ENCODE peak calls at places on chromosomes 6 and 20, in seven cellular contexts. P is effector CD4-positive, alpha-beta T cell; I is tibial artery; F is esophagus muscularis mucosa; Y is HuH-7; M is HFFc6; A is pancreas. R is an unnamed sample.

GRCh38 chr6:89986650-89987074 is 92.4 kb downstream of the GJA10 start:
- DNase-seq in P (no peak), F (no peak), A (no peak), Y (no peak), M (peak; percentile 10), I (no peak), R (peak; percentile 35)

GRCh38 chr6:138833819-138834539 is 38.1 kb downstream of the ECT2L start:
- DNase-seq in F (no peak), Y (no peak), P (no peak), A (no peak), M (no peak), I (no peak), R (no peak)

GRCh38 chr6:28393912-28394662 is 5.5 kb downstream of the ZSCAN12 start:
- DNase-seq in Y (peak; percentile 7), A (no peak), P (no peak), I (no peak), M (no peak), F (no peak), R (no peak)

GRCh38 chr6:108071736-108072276 is 2.7 kb downstream of the OSTM1 start:
- DNase-seq in M (no peak), Y (no peak), I (no peak), F (no peak), P (no peak), A (no peak), R (no peak)

GRCh38 chr20:13035399-13036173 is 26.8 kb downstream of the SPTLC3 start:
- DNase-seq in I (no peak), M (no peak), P (no peak), F (no peak), Y (no peak), A (no peak), R (no peak)

GRCh38 chr6:2351807-2352431 is 106.5 kb upstream of the GMDS start:
- DNase-seq in P (no peak), Y (no peak), I (no peak), A (no peak), M (peak; percentile 32), F (no peak), R (peak; percentile 31)

GRCh38 chr6:385614-386013 is 5.9 kb upstream of the IRF4 start:
- DNase-seq in M (no peak), F (no peak), I (no peak), P (no peak), A (no peak), Y (no peak), R (no peak)

GRCh38 chr20:56245761-56246160 is 2.8 kb upstream of the MC3R start:
- DNase-seq in I (no peak), A (no peak), P (no peak), F (no peak), Y (no peak), M (no peak), R (no peak)

GRCh38 chr6:35049885-35050284 is 91.3 kb downstream of the TCP11 start:
- DNase-seq in F (no peak), Y (no peak), A (no peak), P (no peak), I (peak; percentile 76), M (no peak), R (peak; percentile 71)

GRCh38 chr6:67887419-67887746 is 747.7 kb upstream of the ADGRB3 start:
- DNase-seq in I (no peak), F (no peak), Y (no peak), M (no peak), A (no peak), P (no peak), R (no peak)

GRCh38 chr6:30447237-30447636 is 42.1 kb upstream of the HLA-E start:
- DNase-seq in A (no peak), Y (peak; percentile 71), I (no peak), F (no peak), M (no peak), P (no peak), R (no peak)

GRCh38 chr6:34144581-34145160 is 1.2 kb downstream of the GRM4 start:
- DNase-seq in A (no peak), P (no peak), Y (no peak), M (no peak), I (no peak), F (no peak), R (no peak)

GRCh38 chr6:33905081-33905609 is 101.3 kb upstream of the MLN start:
- DNase-seq in P (peak; percentile 39), M (no peak), A (no peak), I (no peak), Y (no peak), F (no peak), R (no peak)

GRCh38 chr6:155165029-155165710 is 98.6 kb upstream of the CLDN20 start:
- DNase-seq in Y (no peak), A (no peak), I (no peak), F (no peak), P (no peak), M (no peak), R (no peak)

GRCh38 chr20:347640-348484 is 951 bp downstream of the NRSN2 start:
- DNase-seq in A (peak; percentile 94), I (peak; percentile 95), F (peak; percentile 96), Y (peak; percentile 97), M (peak; percentile 91), P (peak; percentile 46), R (peak; percentile 99)

GRCh38 chr6:79078057-79078969 is at the start of gene PHIP:
- DNase-seq in I (peak; percentile 97), Y (peak; percentile 76), F (peak; percentile 98), A (peak; percentile 95), M (peak; percentile 98), P (peak; percentile 90), R (peak; percentile 85)

GRCh38 chr6:40436685-40437604 is 150.2 kb downstream of the LRFN2 start:
- DNase-seq in A (no peak), M (no peak), I (no peak), F (no peak), Y (no peak), P (no peak), R (no peak)

GRCh38 chr20:2626853-2627541 is 25.4 kb upstream of the NOP56 start:
- DNase-seq in F (no peak), M (peak; percentile 89), I (no peak), Y (no peak), P (no peak), A (no peak), R (no peak)

GRCh38 chr6:5104667-5105066 is 19.5 kb downstream of the PPP1R3G start:
- DNase-seq in F (no peak), A (no peak), P (no peak), M (no peak), Y (no peak), I (no peak), R (no peak)

GRCh38 chr20:24612799-24613775 is 143.7 kb downstream of the SYNDIG1 start:
- DNase-seq in M (no peak), Y (no peak), A (no peak), F (peak; percentile 84), P (no peak), I (no peak), R (no peak)

GRCh38 chr20:52204136-52204535 is 12.6 kb upstream of the ZFP64 start:
- DNase-seq in M (no peak), I (no peak), F (no peak), A (no peak), P (no peak), Y (no peak), R (no peak)

GRCh38 chr6:155033021-155033801 is 38.1 kb downstream of the TIAM2 start:
- DNase-seq in F (no peak), A (no peak), Y (no peak), I (no peak), P (no peak), M (no peak), R (no peak)

GRCh38 chr6:38774933-38775707 is 60.0 kb downstream of the DNAH8 start:
- DNase-seq in F (no peak), I (no peak), Y (no peak), P (no peak), A (no peak), M (no peak), R (no peak)

GRCh38 chr20:760751-761417 is 7.4 kb downstream of the SLC52A3 start:
- DNase-seq in A (peak; percentile 60), F (no peak), I (no peak), M (no peak), P (no peak), Y (peak; percentile 58), R (peak; percentile 58)

GRCh38 chr20:3781153-3781910 is at the start of gene SPEF1:
- DNase-seq in M (peak; percentile 96), I (peak; percentile 91), Y (peak; percentile 100), A (peak; percentile 77), F (peak; percentile 93), P (peak; percentile 20), R (peak; percentile 96)

GRCh38 chr6:26657268-26657667 is 2.3 kb downstream of the ZNF322 start:
- DNase-seq in P (no peak), Y (no peak), M (no peak), I (no peak), F (no peak), A (no peak), R (no peak)

GRCh38 chr6:5191722-5192121 is 69.0 kb downstream of the LYRM4 start:
- DNase-seq in M (no peak), Y (no peak), A (no peak), I (no peak), P (no peak), F (no peak), R (no peak)

R was measured in AG08396.